ENCODE peak calls at places on chromosomes 11 and 22, in four cellular contexts. One of them, this sample, is unnamed. For H3K4me1, the result is how much of the 10 kb centered on the place peaks cover.

GRCh38 chr11:125211191-125211953 is 46.8 kb downstream of the PKNOX2 start:
- DNase-seq in tibial nerve: no peak
- DNase-seq in gastrocnemius medialis: no peak
- DNase-seq in fibroblast of lung: no peak
- DNase-seq in this sample: peak

GRCh38 chr11:3148255-3148989 is 16.7 kb downstream of the OSBPL5 start:
- DNase-seq in tibial nerve: no peak
- DNase-seq in gastrocnemius medialis: no peak
- DNase-seq in fibroblast of lung: no peak
- DNase-seq in this sample: no peak

GRCh38 chr11:128814856-128815705 is 52.0 kb downstream of the KCNJ1 start:
- DNase-seq in fibroblast of lung: peak
- DNase-seq in gastrocnemius medialis: peak
- DNase-seq in tibial nerve: peak
- DNase-seq in this sample: peak

GRCh38 chr11:15826826-15827225 is 529.5 kb downstream of the SOX6 start:
- DNase-seq in fibroblast of lung: no peak
- DNase-seq in tibial nerve: no peak
- DNase-seq in gastrocnemius medialis: no peak
- DNase-seq in this sample: peak

GRCh38 chr22:50604256-50604580 is 3.6 kb downstream of the MAPK8IP2 start:
- DNase-seq in gastrocnemius medialis: no peak
- DNase-seq in tibial nerve: no peak
- DNase-seq in fibroblast of lung: no peak
- DNase-seq in this sample: no peak

GRCh38 chr22:43529954-43530863 is 118.4 kb downstream of the MPPED1 start:
- DNase-seq in fibroblast of lung: no peak
- DNase-seq in tibial nerve: no peak
- DNase-seq in gastrocnemius medialis: no peak
- DNase-seq in this sample: no peak

GRCh38 chr11:106888386-106888785 is 129.9 kb downstream of the GUCY1A2 start:
- DNase-seq in fibroblast of lung: no peak
- DNase-seq in gastrocnemius medialis: no peak
- DNase-seq in tibial nerve: no peak
- DNase-seq in this sample: no peak

GRCh38 chr11:68033708-68034045 is 3.2 kb downstream of the NDUFS8 start:
- DNase-seq in gastrocnemius medialis: peak
- DNase-seq in fibroblast of lung: no peak
- DNase-seq in tibial nerve: no peak
- DNase-seq in this sample: no peak

GRCh38 chr22:31436132-31436531 is 36.7 kb downstream of the DRG1 start:
- DNase-seq in gastrocnemius medialis: peak
- DNase-seq in fibroblast of lung: no peak
- DNase-seq in tibial nerve: no peak
- DNase-seq in this sample: no peak

GRCh38 chr11:45692808-45693453 is 27.5 kb upstream of the CHST1 start:
- DNase-seq in tibial nerve: no peak
- DNase-seq in fibroblast of lung: no peak
- DNase-seq in gastrocnemius medialis: no peak
- DNase-seq in this sample: no peak

GRCh38 chr11:126059238-126059761 is 3.4 kb downstream of the CDON start:
- DNase-seq in gastrocnemius medialis: no peak
- DNase-seq in tibial nerve: no peak
- DNase-seq in fibroblast of lung: no peak
- DNase-seq in this sample: no peak

GRCh38 chr11:1368966-1369365 is 20.8 kb upstream of the BRSK2 start:
- DNase-seq in fibroblast of lung: no peak
- DNase-seq in gastrocnemius medialis: no peak
- DNase-seq in tibial nerve: no peak
- DNase-seq in this sample: no peak

GRCh38 chr11:112864715-112865114 is 96.5 kb upstream of the NCAM1 start:
- DNase-seq in tibial nerve: no peak
- DNase-seq in fibroblast of lung: no peak
- DNase-seq in gastrocnemius medialis: no peak
- DNase-seq in this sample: no peak

GRCh38 chr11:74506823-74507222 is 13.3 kb upstream of the LIPT2 start:
- DNase-seq in tibial nerve: no peak
- DNase-seq in gastrocnemius medialis: no peak
- DNase-seq in fibroblast of lung: no peak
- DNase-seq in this sample: peak
- H3K4me1 ChIP-seq in tibial nerve: under half
- H3K4me1 ChIP-seq in gastrocnemius medialis: under half
- H3K4me1 ChIP-seq in fibroblast of lung: under half
- H3K4me1 ChIP-seq in this sample: under half

GRCh38 chr11:48207881-48208280 is 8.7 kb upstream of the OR4B1 start:
- DNase-seq in gastrocnemius medialis: no peak
- DNase-seq in fibroblast of lung: no peak
- DNase-seq in tibial nerve: no peak
- DNase-seq in this sample: no peak

DNA sequence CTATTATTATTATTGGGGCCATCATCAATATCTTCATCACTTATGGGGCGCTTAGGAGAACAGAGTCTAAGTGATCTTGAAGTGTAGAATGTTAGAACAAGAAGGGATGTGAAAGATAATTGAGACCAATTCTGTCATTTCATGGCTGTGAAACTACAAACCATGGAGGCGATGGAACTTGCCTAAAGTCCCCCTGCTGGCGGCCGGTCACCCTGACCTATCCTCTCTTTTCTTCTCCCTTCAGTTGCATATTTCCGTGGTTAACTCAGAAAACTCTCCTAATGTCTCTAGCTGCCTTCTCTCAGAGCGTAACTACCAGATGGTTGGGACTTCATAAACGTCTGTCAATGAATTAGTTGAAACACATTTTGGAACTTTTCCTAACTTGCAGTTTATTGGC is 6.6 kb upstream of the OR4B1 start:
- DNase-seq in fibroblast of lung: no peak
- DNase-seq in tibial nerve: no peak
- DNase-seq in gastrocnemius medialis: no peak
- DNase-seq in this sample: peak
- TF ChIP-seq CTCF in fibroblast of lung: peak
- TF ChIP-seq CTCF in tibial nerve: no peak
- TF ChIP-seq CTCF in gastrocnemius medialis: no peak
- TF ChIP-seq CTCF in this sample: peak

GRCh38 chr22:46794067-46794466 is 31.6 kb downstream of the TBC1D22A start:
- DNase-seq in fibroblast of lung: no peak
- DNase-seq in gastrocnemius medialis: no peak
- DNase-seq in tibial nerve: no peak
- DNase-seq in this sample: no peak

GRCh38 chr22:46791201-46791731 is 28.8 kb downstream of the TBC1D22A start:
- DNase-seq in fibroblast of lung: peak
- DNase-seq in tibial nerve: no peak
- DNase-seq in gastrocnemius medialis: no peak
- DNase-seq in this sample: peak

GRCh38 chr22:46793497-46793896 is 31.0 kb downstream of the TBC1D22A start:
- DNase-seq in fibroblast of lung: no peak
- DNase-seq in gastrocnemius medialis: no peak
- DNase-seq in tibial nerve: no peak
- DNase-seq in this sample: no peak

GRCh38 chr22:46792061-46792796 is 29.8 kb downstream of the TBC1D22A start:
- DNase-seq in tibial nerve: no peak
- DNase-seq in fibroblast of lung: no peak
- DNase-seq in gastrocnemius medialis: no peak
- DNase-seq in this sample: peak

GRCh38 chr22:46792841-46793261 is 30.4 kb downstream of the TBC1D22A start:
- DNase-seq in fibroblast of lung: no peak
- DNase-seq in tibial nerve: no peak
- DNase-seq in gastrocnemius medialis: no peak
- DNase-seq in this sample: no peak
- H3K4me1 ChIP-seq in fibroblast of lung: under half
- H3K4me1 ChIP-seq in tibial nerve: under half
- H3K4me1 ChIP-seq in gastrocnemius medialis: under half
- H3K4me1 ChIP-seq in this sample: under half

GRCh38 chr22:20602589-20603164 is 95.3 kb downstream of the MED15 start:
- DNase-seq in fibroblast of lung: no peak
- DNase-seq in tibial nerve: no peak
- DNase-seq in gastrocnemius medialis: no peak
- DNase-seq in this sample: no peak
- TF ChIP-seq CTCF in fibroblast of lung: no peak
- TF ChIP-seq CTCF in tibial nerve: no peak
- TF ChIP-seq CTCF in gastrocnemius medialis: no peak
- TF ChIP-seq CTCF in this sample: no peak

GRCh38 chr11:17631702-17632365 is 84.8 kb downstream of the OTOG start:
- DNase-seq in tibial nerve: no peak
- DNase-seq in fibroblast of lung: no peak
- DNase-seq in gastrocnemius medialis: no peak
- DNase-seq in this sample: peak
- H3K4me1 ChIP-seq in tibial nerve: under half
- H3K4me1 ChIP-seq in fibroblast of lung: under half
- H3K4me1 ChIP-seq in gastrocnemius medialis: under half
- H3K4me1 ChIP-seq in this sample: under half

GRCh38 chr22:23375031-23375827 is 194.9 kb downstream of the BCR start:
- DNase-seq in fibroblast of lung: no peak
- DNase-seq in gastrocnemius medialis: no peak
- DNase-seq in tibial nerve: no peak
- DNase-seq in this sample: peak

GRCh38 chr22:23380230-23380573 is 199.9 kb downstream of the IGLL1 start:
- DNase-seq in tibial nerve: no peak
- DNase-seq in fibroblast of lung: no peak
- DNase-seq in gastrocnemius medialis: no peak
- DNase-seq in this sample: no peak

GRCh38 chr22:23373601-23374000 is 193.3 kb downstream of the BCR start:
- DNase-seq in fibroblast of lung: no peak
- DNase-seq in gastrocnemius medialis: no peak
- DNase-seq in tibial nerve: no peak
- DNase-seq in this sample: peak

GRCh38 chr22:23377767-23378166 is 197.5 kb downstream of the BCR start:
- DNase-seq in gastrocnemius medialis: no peak
- DNase-seq in tibial nerve: no peak
- DNase-seq in fibroblast of lung: no peak
- DNase-seq in this sample: peak

DNA sequence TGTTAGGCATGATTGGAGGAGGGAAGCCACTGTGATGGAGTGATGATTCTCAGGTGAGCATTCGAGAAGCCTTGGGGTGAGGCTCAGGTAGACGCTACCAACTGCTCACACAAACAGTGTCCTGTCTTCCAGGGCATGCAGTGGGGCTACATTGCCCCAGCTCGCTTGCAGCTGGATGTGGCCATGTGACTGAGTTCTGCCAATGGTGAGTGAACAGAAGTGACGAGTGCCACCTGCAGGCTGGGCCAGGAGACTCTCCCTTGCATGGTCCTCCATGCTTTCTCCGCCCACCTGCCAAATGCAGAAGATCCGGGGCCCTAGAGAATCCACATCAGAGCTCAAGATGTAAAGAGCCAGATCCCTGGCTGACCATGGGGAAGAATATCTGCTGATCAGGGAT is 195.9 kb downstream of the BCR start:
- DNase-seq in fibroblast of lung: no peak
- DNase-seq in tibial nerve: no peak
- DNase-seq in gastrocnemius medialis: no peak
- DNase-seq in this sample: peak
- TF ChIP-seq CTCF in fibroblast of lung: no peak
- TF ChIP-seq CTCF in tibial nerve: no peak
- TF ChIP-seq CTCF in gastrocnemius medialis: no peak
- TF ChIP-seq CTCF in this sample: peak

GRCh38 chr22:37782340-37783168 is 25.2 kb upstream of the GCAT start:
- DNase-seq in fibroblast of lung: peak
- DNase-seq in gastrocnemius medialis: no peak
- DNase-seq in tibial nerve: no peak
- DNase-seq in this sample: peak
- H3K4me1 ChIP-seq in fibroblast of lung: under half
- H3K4me1 ChIP-seq in gastrocnemius medialis: under half
- H3K4me1 ChIP-seq in tibial nerve: under half
- H3K4me1 ChIP-seq in this sample: under half

This sample was measured in endodermal cell.